ENCODE peak calls at places on chromosomes 6 and 20, in seven cellular contexts. M is stimulated activated CD8-positive, alpha-beta memory T cell treated with anti-CD3 and anti-CD28 coated beads, Interleukin-12 subunit alpha, Interleukin-12 subunit beta, amount 100 ng/mL, for 4 hours; C is C1 segment of cervical spinal cord; F is T follicular helper cell; S is T-helper 9 cell; O is AG09319; Z is small intestine. J is an unnamed sample.
A peak's percentile ranks its signal among the peaks of the same experiment; 100 is the strongest.

GRCh38 chr20:48605364-48606116 is 222.3 kb downstream of the PREX1 start:
- DNase-seq in M (no peak), C (no peak), F (no peak), S (no peak), O (no peak), Z (no peak), J (no peak)

GRCh38 chr6:21856844-21857243 is 263.3 kb downstream of the SOX4 start:
- DNase-seq in M (no peak), C (no peak), F (no peak), S (no peak), O (no peak), Z (no peak), J (no peak)

GRCh38 chr6:44217332-44218143 is 812 bp downstream of the MYMX start:
- DNase-seq in M (no peak), C (no peak), F (no peak), S (no peak), O (no peak), Z (no peak), J (no peak)

GRCh38 chr6:1049900-1050299 is 262.0 kb upstream of the FOXQ1 start:
- DNase-seq in M (no peak), C (no peak), F (no peak), S (no peak), O (no peak), Z (no peak), J (no peak)

GRCh38 chr6:73803562-73804221 is 107.7 kb downstream of the CD109 start:
- DNase-seq in M (no peak), C (no peak), F (no peak), S (no peak), O (peak; percentile 93), Z (peak; percentile 13), J (peak; percentile 95)

GRCh38 chr6:35707714-35708407 is 19.1 kb upstream of the FKBP5 start:
- DNase-seq in M (no peak), C (no peak), F (no peak), S (no peak), O (no peak), Z (no peak), J (no peak)

GRCh38 chr6:3120765-3121089 is 2.2 kb downstream of the BPHL start:
- DNase-seq in M (no peak), C (no peak), F (no peak), S (no peak), O (no peak), Z (no peak), J (no peak)

GRCh38 chr6:166206066-166206465 is 38.4 kb upstream of the TBXT start:
- DNase-seq in M (no peak), C (no peak), F (no peak), S (no peak), O (no peak), Z (no peak), J (no peak)

GRCh38 chr6:35024601-35025054 is 116.5 kb downstream of the TCP11 start:
- DNase-seq in M (no peak), C (peak; percentile 21), F (no peak), S (no peak), O (no peak), Z (peak; percentile 82), J (peak; percentile 67)

GRCh38 chr6:70520575-70520974 is 46.2 kb upstream of the SDHAF4 start:
- DNase-seq in M (no peak), C (no peak), F (peak; percentile 4), S (no peak), O (no peak), Z (no peak), J (peak; percentile 9)

GRCh38 chr6:127031511-127031910 is 87.0 kb upstream of the RSPO3 start:
- DNase-seq in M (no peak), C (no peak), F (no peak), S (no peak), O (no peak), Z (no peak), J (no peak)

GRCh38 chr20:49727894-49728885 is 14.5 kb upstream of the B4GALT5 start:
- DNase-seq in M (no peak), C (no peak), F (no peak), S (no peak), O (no peak), Z (no peak), J (no peak)

GRCh38 chr6:25312703-25313102 is 33.5 kb downstream of the CARMIL1 start:
- DNase-seq in M (no peak), C (no peak), F (no peak), S (no peak), O (no peak), Z (no peak), J (peak; percentile 84)

GRCh38 chr20:1484438-1485120 is 6.6 kb downstream of the SIRPB2 start:
- DNase-seq in M (no peak), C (no peak), F (no peak), S (no peak), O (no peak), Z (no peak), J (peak; percentile 21)

GRCh38 chr6:170279977-170280688 is 10.7 kb downstream of the DLL1 start:
- DNase-seq in M (peak; percentile 25), C (no peak), F (peak; percentile 34), S (no peak), O (no peak), Z (peak; percentile 91), J (peak; percentile 59)

GRCh38 chr20:61288331-61288784 is 36.3 kb downstream of the CDH4 start:
- DNase-seq in M (no peak), C (no peak), F (no peak), S (no peak), O (no peak), Z (no peak), J (no peak)

GRCh38 chr20:36274248-36274841 is 31.8 kb upstream of the DLGAP4 start:
- DNase-seq in M (no peak), C (no peak), F (no peak), S (no peak), O (no peak), Z (no peak), J (no peak)

GRCh38 chr6:165725201-165725600 is 62.2 kb upstream of the PDE10A start:
- DNase-seq in M (no peak), C (no peak), F (no peak), S (no peak), O (no peak), Z (no peak), J (no peak)

GRCh38 chr6:93801101-93801847 is 381.9 kb upstream of the EPHA7 start:
- DNase-seq in M (no peak), C (no peak), F (no peak), S (no peak), O (no peak), Z (no peak), J (no peak)

GRCh38 chr20:61948586-61949362 is 116.9 kb downstream of the TAF4 start:
- DNase-seq in M (no peak), C (no peak), F (no peak), S (no peak), O (no peak), Z (no peak), J (no peak)

GRCh38 chr20:63538204-63539091 is 1.3 kb upstream of the PTK6 start:
- DNase-seq in M (no peak), C (no peak), F (no peak), S (peak; percentile 37), O (no peak), Z (peak; percentile 84), J (peak; percentile 49)

GRCh38 chr6:63307581-63308246 is 12.1 kb downstream of the LGSN start:
- DNase-seq in M (no peak), C (no peak), F (no peak), S (no peak), O (peak; percentile 2), Z (peak; percentile 45), J (peak; percentile 66)

GRCh38 chr6:53912661-53913060 is 117.9 kb downstream of the LRRC1 start:
- DNase-seq in M (no peak), C (no peak), F (no peak), S (no peak), O (no peak), Z (no peak), J (no peak)

GRCh38 chr20:43669332-43669731 is 2.4 kb downstream of the MYBL2 start:
- DNase-seq in M (no peak), C (no peak), F (no peak), S (no peak), O (no peak), Z (peak; percentile 61), J (no peak)

GRCh38 chr6:129251669-129252376 is 368.9 kb downstream of the LAMA2 start:
- DNase-seq in M (peak; percentile 9), C (peak; percentile 20), F (peak; percentile 5), S (peak; percentile 21), O (peak; percentile 37), Z (peak; percentile 83), J (peak; percentile 86)